ENCODE peak calls at places on chromosomes 3 and 15, in ten cellular contexts. E is esophagus squamous epithelium, K is body of pancreas, U is Karpas-422, T is tibial nerve, P is upper lobe of right lung, R is cardiac muscle cell, J is DND-41, H is GM23248, W is Panc1. I is an unnamed sample.

GRCh38 chr3:170353485-170353884 is 4.0 kb upstream of the SKIL start:
- DNase-seq in P (no peak), H (no peak), T (no peak), R (no peak), K (no peak), J (no peak), U (no peak), W (no peak), E (no peak), I (no peak)

GRCh38 chr3:78613366-78614008 is 1154.3 kb downstream of the ROBO1 start:
- DNase-seq in P (no peak), H (no peak), W (no peak), J (no peak), U (peak; percentile 14), R (no peak), E (no peak), T (no peak), K (peak; percentile 23), I (no peak)

GRCh38 chr3:140553591-140553990 is 124.3 kb upstream of the TRIM42 start:
- DNase-seq in U (no peak), R (no peak), W (no peak), J (no peak), H (no peak), E (no peak), P (no peak), T (no peak), K (no peak), I (no peak)

GRCh38 chr15:77667351-77667750 is 34.6 kb upstream of the LINGO1 start:
- DNase-seq in P (no peak), K (no peak), W (no peak), U (no peak), R (no peak), H (no peak), J (no peak), E (no peak), T (no peak), I (no peak)

GRCh38 chr15:70023064-70023768 is 74.5 kb downstream of the TLE3 start:
- DNase-seq in R (peak; percentile 84), K (no peak), W (no peak), J (peak; percentile 32), T (peak; percentile 50), E (no peak), P (no peak), H (peak; percentile 97), U (peak; percentile 73), I (peak; percentile 51)

GRCh38 chr15:101723874-101724674 is at the start of gene TARS3:
- DNase-seq in R (peak; percentile 91), H (peak; percentile 95), E (peak; percentile 54), W (peak; percentile 45), P (peak; percentile 99), K (peak; percentile 97), U (peak; percentile 96), J (peak; percentile 92), T (peak; percentile 92), I (peak; percentile 99)

GRCh38 chr3:170128259-170128976 is 53.1 kb downstream of the PHC3 start:
- DNase-seq in R (no peak), T (no peak), E (no peak), P (no peak), U (peak; percentile 69), W (no peak), K (no peak), J (peak; percentile 92), H (no peak), I (peak; percentile 7)

GRCh38 chr3:100063929-100064461 is 50.3 kb downstream of the FILIP1L start:
- DNase-seq in R (peak; percentile 66), K (no peak), J (no peak), T (no peak), P (no peak), W (no peak), E (no peak), H (peak; percentile 48), U (no peak), I (no peak)

GRCh38 chr15:90002428-90002844 is 1.3 kb downstream of the ZNF710 start:
- DNase-seq in U (peak; percentile 83), J (peak; percentile 44), E (no peak), W (no peak), T (no peak), R (peak; percentile 49), P (peak; percentile 78), K (peak; percentile 53), H (peak; percentile 70), I (peak; percentile 21)

GRCh38 chr3:78003090-78003489 is 963.2 kb downstream of the ROBO2 start:
- DNase-seq in U (no peak), P (no peak), W (no peak), E (no peak), T (no peak), J (no peak), H (peak; percentile 5), K (no peak), R (no peak), I (no peak)

GRCh38 chr15:67140078-67140833 is 74.9 kb downstream of the SMAD3 start:
- DNase-seq in W (no peak), J (no peak), E (no peak), K (no peak), P (no peak), H (no peak), R (no peak), U (no peak), T (no peak), I (no peak)
- H3K4me1 ChIP-seq in W (peaks cover 99% of the 10 kb centered on the region), J (no peaks in the 10 kb centered on the region), E (peaks cover 39% of the 10 kb centered on the region), K (peaks cover 79% of the 10 kb centered on the region), P (peaks cover 82% of the 10 kb centered on the region), H (peaks cover 80% of the 10 kb centered on the region), R (peaks cover 88% of the 10 kb centered on the region), U (no peaks in the 10 kb centered on the region), T (peaks cover 28% of the 10 kb centered on the region), I (peaks cover 73% of the 10 kb centered on the region)

GRCh38 chr3:120451670-120452220 is 953 bp upstream of the FSTL1 start:
- DNase-seq in J (no peak), T (peak; percentile 19), E (no peak), H (peak; percentile 44), P (no peak), K (no peak), W (no peak), U (no peak), R (no peak), I (no peak)
- H3K4me3 ChIP-seq in J (no peak overlapping the region), T (peak overlapping the region; percentile 88), E (peak overlapping the region; percentile 75), H (peak overlapping the region; percentile 81), P (peak overlapping the region; percentile 74), K (no peak overlapping the region), W (no peak overlapping the region), U (no peak overlapping the region), R (peak overlapping the region; percentile 98), I (no peak overlapping the region)

GRCh38 chr3:10195692-10196091 is 31.0 kb downstream of the IRAK2 start:
- DNase-seq in R (no peak), P (no peak), U (no peak), E (no peak), T (no peak), J (no peak), K (no peak), H (no peak), W (no peak), I (no peak)

GRCh38 chr3:10192953-10193691 is 28.4 kb downstream of the IRAK2 start:
- DNase-seq in W (no peak), P (no peak), J (peak; percentile 40), H (peak; percentile 98), R (peak; percentile 85), U (no peak), K (peak; percentile 34), T (no peak), E (peak; percentile 31), I (peak; percentile 67)

GRCh38 chr3:10193692-10194327 is 29.1 kb downstream of the IRAK2 start:
- DNase-seq in U (no peak), W (no peak), K (no peak), J (no peak), H (no peak), R (no peak), P (no peak), T (no peak), E (no peak), I (no peak)

GRCh38 chr3:10196389-10197052 is 31.8 kb downstream of the IRAK2 start:
- DNase-seq in J (no peak), H (peak; percentile 97), T (peak; percentile 57), R (peak; percentile 71), K (no peak), U (no peak), W (no peak), P (no peak), E (no peak), I (no peak)

DNA sequence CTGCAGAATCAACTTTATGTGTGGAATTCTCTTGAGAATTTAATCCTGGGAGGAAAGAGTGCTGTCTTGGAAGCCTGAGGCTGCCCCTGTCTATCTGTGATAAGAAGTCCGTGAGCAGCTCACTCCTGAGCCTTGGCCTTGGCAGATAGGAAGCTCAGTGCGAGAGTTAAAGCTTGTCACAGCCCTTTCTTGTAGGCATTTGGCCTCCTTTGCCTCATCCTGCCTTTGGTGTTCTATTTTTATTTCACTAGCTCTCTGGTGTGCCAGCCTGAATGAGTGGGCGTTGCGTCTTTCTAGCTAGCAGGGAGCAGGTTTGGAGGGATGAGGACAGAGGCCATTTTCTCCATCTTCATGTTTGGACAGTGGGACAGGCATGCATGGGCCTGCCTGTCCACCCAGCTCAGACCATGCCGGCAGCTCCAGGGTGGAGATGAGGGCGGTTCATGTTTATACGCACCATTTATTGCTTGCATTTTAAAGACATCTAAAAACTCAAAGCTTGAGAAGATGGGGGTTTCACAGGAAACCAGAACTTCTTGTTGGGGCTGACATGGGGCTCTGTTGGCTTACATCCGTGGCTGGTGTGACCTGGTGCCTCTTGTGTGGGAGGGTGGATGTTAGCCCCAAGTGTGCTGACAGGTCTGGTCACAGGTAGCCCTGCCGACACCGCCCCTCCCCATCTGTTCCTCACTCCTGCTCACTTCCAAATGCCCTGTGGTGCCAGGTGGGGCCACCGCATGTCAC is 29.8 kb downstream of the IRAK2 start:
- DNase-seq in W (no peak), U (no peak), T (no peak), R (no peak), P (no peak), H (peak; percentile 41), E (no peak), K (no peak), J (no peak), I (peak; percentile 44)
- H3K4me1 ChIP-seq in W (peaks cover 83% of the 10 kb centered on the region), U (peaks cover 6% of the 10 kb centered on the region), T (peaks cover 54% of the 10 kb centered on the region), R (peaks cover 16% of the 10 kb centered on the region), P (peaks cover 76% of the 10 kb centered on the region), H (peaks cover 59% of the 10 kb centered on the region), E (peaks cover 73% of the 10 kb centered on the region), K (peaks cover 58% of the 10 kb centered on the region), J (no peaks in the 10 kb centered on the region), I (peaks cover 95% of the 10 kb centered on the region)

GRCh38 chr15:73994419-73994883 is at the start of gene PML:
- DNase-seq in U (peak; percentile 98), P (peak; percentile 98), W (peak; percentile 72), K (peak; percentile 98), H (peak; percentile 99), J (peak; percentile 94), R (peak; percentile 96), E (peak; percentile 88), T (peak; percentile 95), I (peak; percentile 88)

GRCh38 chr15:73991726-73992593 is at the start of gene STOML1:
- DNase-seq in K (peak; percentile 96), U (peak; percentile 97), W (no peak), H (peak; percentile 98), T (peak; percentile 88), J (peak; percentile 91), R (peak; percentile 97), P (peak; percentile 97), E (peak; percentile 59), I (peak; percentile 89)

GRCh38 chr15:73992594-73992898 is 451 bp upstream of the STOML1 start:
- DNase-seq in J (no peak), R (no peak), W (no peak), U (no peak), E (no peak), K (no peak), T (no peak), H (no peak), P (no peak), I (no peak)

GRCh38 chr15:73994912-73995622 is 551 bp downstream of the PML start:
- DNase-seq in K (peak; percentile 35), U (peak; percentile 57), J (peak; percentile 41), W (no peak), T (no peak), H (peak; percentile 55), E (no peak), R (peak; percentile 29), P (peak; percentile 77), I (peak; percentile 33)

GRCh38 chr15:73993211-73993994 is 1.1 kb upstream of the PML start:
- DNase-seq in H (no peak), R (no peak), U (no peak), T (no peak), J (no peak), P (no peak), K (no peak), W (no peak), E (no peak), I (no peak)
- H3K4me3 ChIP-seq in H (no peak overlapping the region), R (no peak overlapping the region), U (peak overlapping the region; percentile 83), T (peak overlapping the region; percentile 84), J (peak overlapping the region; percentile 99), P (peak overlapping the region; percentile 62), K (no peak overlapping the region), W (peak overlapping the region; percentile 82), E (no peak overlapping the region), I (peak overlapping the region; percentile 92)

I was measured in CD8-positive, alpha-beta memory T cell.